ENCODE peak calls at places on chromosomes 13 and 19, in eight cellular contexts. V is CD8-positive, alpha-beta memory T cell; X is keratinocyte; L is breast epithelium; Z is right lobe of liver; F is heart left ventricle; W is uterus; T is CD4-positive, alpha-beta memory T cell. E is an unnamed sample. For H3K4me1 and H3K36me3, the result is how much of the 10 kb centered on the place peaks cover.

GRCh38 chr13:57253551-57253950 is 86.6 kb downstream of the PRR20E start:
- DNase-seq in L (no peak), T (no peak), Z (no peak), W (no peak), F (no peak), V (no peak), X (no peak), E (no peak)

GRCh38 chr13:26412961-26413716 is 144.3 kb upstream of the WASF3 start:
- DNase-seq in F (no peak), T (no peak), L (no peak), V (no peak), X (no peak), W (no peak), Z (no peak), E (no peak)

GRCh38 chr19:51083181-51083580 is 494 bp upstream of the KLK14 start:
- DNase-seq in L (no peak), Z (no peak), X (no peak), F (no peak), V (no peak), W (no peak), T (no peak), E (no peak)

GRCh38 chr19:34246340-34246739 is 8.0 kb upstream of the GARRE1 start:
- DNase-seq in T (no peak), Z (no peak), X (no peak), W (no peak), L (no peak), F (no peak), V (no peak), E (no peak)

GRCh38 chr13:101690871-101691270 is 238.4 kb downstream of the ITGBL1 start:
- DNase-seq in T (no peak), Z (no peak), F (no peak), V (no peak), W (no peak), L (no peak), X (no peak), E (no peak)

GRCh38 chr19:38534574-38534973 is 83.2 kb downstream of the MAP4K1 start:
- DNase-seq in V (no peak), X (no peak), W (no peak), Z (no peak), F (no peak), T (no peak), L (no peak), E (no peak)

GRCh38 chr19:47057328-47057727 is 8.9 kb upstream of the TMEM160 start:
- DNase-seq in W (no peak), F (no peak), V (no peak), T (no peak), X (no peak), Z (no peak), L (no peak), E (no peak)

GRCh38 chr19:51660975-51661600 is 14.5 kb upstream of the SIGLEC14 start:
- DNase-seq in W (peak), X (peak), V (peak), Z (no peak), T (peak), L (no peak), F (peak), E (peak)

GRCh38 chr19:45939792-45940514 is 25.4 kb upstream of the NANOS2 start:
- DNase-seq in X (no peak), W (no peak), F (no peak), T (no peak), Z (no peak), L (no peak), V (no peak), E (no peak)

GRCh38 chr13:21550918-21551317 is 53.1 kb downstream of the MICU2 start:
- DNase-seq in V (no peak), X (no peak), T (no peak), Z (no peak), L (no peak), W (no peak), F (no peak), E (no peak)

GRCh38 chr13:71801781-71802180 is 65.2 kb downstream of the DACH1 start:
- DNase-seq in L (no peak), Z (no peak), W (no peak), X (no peak), T (no peak), F (no peak), V (no peak), E (no peak)

GRCh38 chr19:32924200-32924599 is 47.6 kb downstream of the CEP89 start:
- DNase-seq in Z (no peak), V (no peak), F (no peak), L (no peak), W (no peak), X (no peak), T (no peak), E (no peak)

GRCh38 chr19:8081569-8082550 is 29.3 kb downstream of the CCL25 start:
- DNase-seq in W (no peak), L (no peak), X (no peak), V (no peak), F (no peak), T (no peak), Z (no peak), E (no peak)

GRCh38 chr19:6458695-6459355 is 767 bp downstream of the SLC25A23 start:
- DNase-seq in V (no peak), Z (peak), L (no peak), X (no peak), W (no peak), T (no peak), F (no peak), E (no peak)

GRCh38 chr19:38392707-38393308 is 4.3 kb downstream of the SPRED3 start:
- DNase-seq in Z (no peak), F (no peak), X (no peak), W (no peak), V (no peak), L (no peak), T (no peak), E (no peak)

GRCh38 chr13:80654638-80655249 is 313.8 kb upstream of the SPRY2 start:
- DNase-seq in Z (no peak), L (no peak), F (no peak), W (no peak), V (no peak), X (no peak), T (no peak), E (no peak)

GRCh38 chr13:45340422-45341033 is 455 bp downstream of the TPT1 start:
- DNase-seq in Z (peak), X (no peak), L (peak), W (peak), F (peak), V (peak), T (peak), E (peak)

GRCh38 chr13:45337803-45338202 is 3.2 kb downstream of the TPT1 start:
- DNase-seq in F (no peak), L (no peak), Z (no peak), V (no peak), X (no peak), W (no peak), T (no peak), E (no peak)

GRCh38 chr13:45339867-45340266 is 1.1 kb downstream of the TPT1 start:
- DNase-seq in Z (no peak), F (no peak), W (no peak), V (no peak), L (no peak), T (peak), X (no peak), E (no peak)

GRCh38 chr13:45341034-45341798 is at the start of gene TPT1:
- DNase-seq in L (peak), Z (peak), X (peak), W (peak), V (peak), F (peak), T (peak), E (peak)

DNA sequence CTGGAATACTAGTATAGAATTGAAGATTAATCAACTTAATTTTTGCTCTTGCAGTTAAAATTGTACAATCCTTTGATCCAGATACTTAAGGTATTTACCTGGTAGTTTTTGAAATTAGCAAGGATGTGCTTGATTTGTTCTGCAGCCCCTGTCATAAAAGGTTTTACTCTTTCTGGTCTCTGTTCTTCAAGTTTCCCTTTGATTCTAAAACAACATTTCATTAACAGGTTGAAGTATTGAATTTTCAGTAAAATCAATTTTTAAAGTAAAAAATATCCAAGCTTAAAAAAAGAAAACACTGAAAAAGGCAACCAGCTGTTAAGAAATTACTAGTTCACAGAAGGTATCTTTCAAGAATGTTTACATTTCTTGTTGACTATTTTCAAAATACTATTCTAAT is 1.6 kb downstream of the TPT1 start:
- DNase-seq in L (no peak), W (no peak), T (no peak), V (no peak), F (no peak), X (no peak), Z (no peak), E (no peak)
- H3K4me1 ChIP-seq in L (under half), W (under half), T (half or more), V (half or more), F (half or more), X (half or more), Z (half or more), E (under half)

GRCh38 chr19:15259900-15260299 is 27.7 kb upstream of the EPHX3 start:
- DNase-seq in Z (no peak), W (no peak), T (no peak), L (no peak), X (no peak), V (no peak), F (no peak), E (no peak)

GRCh38 chr19:15254547-15254946 is 22.3 kb upstream of the EPHX3 start:
- DNase-seq in L (no peak), X (no peak), Z (no peak), W (no peak), T (no peak), F (no peak), V (no peak), E (no peak)

GRCh38 chr19:15255359-15255990 is 23.2 kb upstream of the EPHX3 start:
- DNase-seq in W (no peak), L (no peak), T (no peak), Z (no peak), V (no peak), F (no peak), X (no peak), E (no peak)

GRCh38 chr19:15257782-15258181 is 25.5 kb upstream of the EPHX3 start:
- DNase-seq in W (no peak), V (no peak), X (no peak), F (no peak), L (no peak), Z (no peak), T (no peak), E (no peak)

DNA sequence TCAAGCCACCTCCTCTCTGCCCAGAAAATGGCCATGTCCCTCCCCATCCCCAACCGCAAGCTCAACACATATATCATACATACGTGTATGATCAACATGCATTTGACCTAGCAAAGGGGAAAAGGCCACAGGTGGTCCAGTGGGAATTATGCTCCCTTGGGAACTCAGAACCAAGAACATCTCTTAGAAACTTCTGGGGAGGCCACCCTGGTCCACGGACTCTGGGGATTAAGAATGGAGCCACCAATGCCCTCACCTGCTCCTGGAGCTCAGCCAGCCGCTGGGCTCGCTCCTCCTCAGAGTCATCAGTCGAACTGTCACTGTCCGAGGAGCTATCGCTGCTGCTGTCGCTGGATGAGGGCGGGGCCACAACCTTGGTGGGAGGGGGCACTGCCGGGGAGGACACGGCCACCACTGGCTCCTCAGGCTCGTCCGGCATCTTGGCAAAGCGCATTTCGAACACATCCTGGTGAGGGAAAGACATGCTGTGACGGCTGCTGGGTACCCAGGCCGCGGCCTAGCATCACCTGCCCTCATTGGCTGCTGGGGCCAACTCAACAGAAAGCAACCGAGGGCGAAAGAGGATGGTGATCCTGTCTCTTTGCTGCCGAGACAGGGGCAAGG is 24.6 kb upstream of the EPHX3 start:
- DNase-seq in V (no peak), T (no peak), X (no peak), W (no peak), F (no peak), L (no peak), Z (no peak), E (no peak)
- H3K36me3 ChIP-seq in V (half or more), T (half or more), X (half or more), W (under half), F (under half), L (under half), Z (under half), E (under half)

DNA sequence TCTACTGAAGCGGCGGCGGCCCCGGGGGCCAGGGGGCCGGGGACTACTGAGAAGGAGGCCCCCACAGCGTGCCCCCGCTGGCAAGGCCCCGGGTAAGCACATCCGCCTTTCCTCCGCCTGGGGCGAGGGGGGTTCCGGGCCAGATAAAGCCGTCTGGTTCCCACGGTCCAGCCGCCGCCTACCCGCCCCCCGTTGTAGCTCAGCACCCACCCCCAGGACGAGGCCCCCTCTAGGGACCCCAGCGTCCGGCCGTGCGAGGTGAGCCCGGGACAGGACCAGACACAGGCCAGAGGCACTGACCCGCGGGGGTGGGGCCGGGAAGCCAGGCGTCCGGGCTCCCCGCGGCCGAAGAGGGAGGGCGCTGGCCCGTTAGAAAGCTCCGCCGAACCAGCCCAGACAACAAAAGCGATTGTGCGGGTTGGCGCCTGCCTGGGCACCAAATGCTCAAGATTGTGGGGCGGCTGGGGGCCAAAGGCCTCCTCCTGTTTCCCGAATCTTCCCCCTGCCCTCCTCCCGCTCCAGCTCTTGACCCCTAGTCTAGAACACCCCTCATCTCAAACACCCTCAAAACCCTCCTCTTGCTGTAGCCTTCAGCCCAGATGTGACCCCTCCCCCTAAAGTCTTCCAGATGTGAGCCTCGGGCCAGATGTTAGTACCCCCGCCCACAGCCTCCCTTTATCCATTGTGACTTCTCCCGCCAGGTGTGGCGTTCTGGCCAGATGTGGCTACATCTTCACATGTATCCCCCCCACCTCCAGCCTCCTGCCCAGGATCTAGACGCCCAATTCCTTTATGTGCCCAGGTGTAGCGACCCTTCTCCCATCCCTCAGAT is 867 bp upstream of the LTBP4 start:
- DNase-seq in F (peak), L (no peak), X (no peak), Z (no peak), T (no peak), W (peak), V (peak), E (no peak)
- H3K4me1 ChIP-seq in F (half or more), L (under half), X (under half), Z (under half), T (half or more), W (under half), V (half or more), E (under half)

DNA sequence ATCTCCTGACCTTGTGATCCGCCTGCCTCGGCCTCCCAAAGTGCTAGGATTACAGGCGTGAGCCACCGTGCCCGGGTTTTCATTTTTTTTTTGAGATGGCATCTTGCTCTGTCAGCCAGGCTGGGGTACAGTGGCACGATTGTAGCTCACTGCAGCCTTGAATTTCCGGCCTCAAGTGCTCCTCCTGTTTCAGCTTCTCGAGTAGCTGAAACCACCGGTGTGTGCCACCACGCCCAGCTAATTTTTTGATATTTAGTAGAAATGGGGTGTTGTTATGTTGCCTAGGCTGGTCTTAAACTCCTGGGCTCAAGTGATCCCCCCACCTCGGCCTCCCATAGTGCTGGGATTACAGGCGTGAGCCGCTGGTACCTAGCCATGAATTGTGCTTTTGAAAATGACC is 5.9 kb downstream of the ADAT3 start:
- DNase-seq in T (no peak), Z (no peak), W (no peak), X (no peak), L (no peak), V (no peak), F (no peak), E (no peak)
- H3K36me3 ChIP-seq in T (under half), Z (under half), W (under half), X (under half), L (under half), V (under half), F (under half), E (under half)

GRCh38 chr19:14554382-14554812 is 17.5 kb downstream of the NDUFB7 start:
- DNase-seq in X (no peak), W (no peak), Z (peak), T (no peak), V (no peak), L (peak), F (no peak), E (no peak)
- H3K4me1 ChIP-seq in X (half or more), W (under half), Z (half or more), T (half or more), V (under half), L (under half), F (under half), E (under half)

DNA sequence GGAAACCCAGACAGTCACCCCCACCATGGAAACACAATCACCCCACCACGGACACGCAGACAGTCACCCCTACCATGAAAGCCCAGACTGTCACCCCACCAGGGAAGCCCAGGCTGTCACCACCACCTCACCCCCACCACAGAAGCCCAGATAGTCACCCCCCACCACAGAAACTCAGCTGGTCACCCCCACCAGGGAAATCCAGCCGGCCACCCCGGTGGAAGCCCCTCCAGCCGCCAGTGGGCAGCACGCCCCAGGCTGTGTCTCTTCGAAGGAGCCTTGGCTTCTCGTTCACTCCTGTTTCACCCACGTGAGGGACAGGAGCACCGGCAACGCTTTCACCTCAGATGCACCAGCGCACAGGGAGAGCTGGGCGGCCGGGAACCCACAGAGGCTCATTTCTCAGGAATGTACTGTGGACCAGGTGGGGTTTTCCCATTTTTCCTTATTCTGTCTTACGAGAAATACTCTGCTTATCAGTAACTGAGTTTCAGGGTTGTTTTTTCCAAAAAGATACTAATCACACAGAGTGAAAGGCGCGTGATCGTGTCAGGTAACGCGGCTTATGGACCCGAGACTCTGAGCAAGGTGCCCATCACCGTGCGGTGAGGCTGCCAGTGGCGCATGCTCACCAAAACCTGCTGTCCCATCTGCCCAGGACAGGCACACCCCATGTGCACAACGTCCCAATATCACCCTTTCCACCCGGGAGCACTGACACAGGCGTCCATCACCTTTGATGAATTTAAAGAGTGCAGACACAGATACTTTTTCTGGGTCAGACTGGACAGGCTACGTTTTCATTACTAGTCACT is 28.0 kb downstream of the CARS2 start:
- DNase-seq in L (no peak), X (no peak), V (no peak), T (no peak), W (no peak), Z (no peak), F (no peak), E (no peak)
- H3K36me3 ChIP-seq in L (under half), X (under half), V (under half), T (under half), W (under half), Z (under half), F (under half), E (under half)

GRCh38 chr13:110311721-110312668 is 4.9 kb downstream of the COL4A2 start:
- DNase-seq in L (no peak), Z (no peak), X (no peak), W (peak), V (no peak), F (peak), T (no peak), E (no peak)
- H3K4me1 ChIP-seq in L (under half), Z (under half), X (under half), W (under half), V (under half), F (half or more), T (under half), E (under half)

GRCh38 chr19:16095071-16095571 is 16.6 kb upstream of the RAB8A start:
- DNase-seq in T (no peak), V (no peak), L (no peak), Z (no peak), X (no peak), F (no peak), W (no peak), E (no peak)

GRCh38 chr19:16098821-16099220 is 12.9 kb upstream of the RAB8A start:
- DNase-seq in L (no peak), T (no peak), Z (no peak), X (no peak), V (no peak), W (no peak), F (no peak), E (no peak)

GRCh38 chr19:16098416-16098768 is 13.3 kb upstream of the RAB8A start:
- DNase-seq in Z (no peak), W (no peak), F (no peak), V (no peak), X (no peak), L (no peak), T (no peak), E (no peak)

GRCh38 chr19:16094360-16095070 is 17.2 kb upstream of the RAB8A start:
- DNase-seq in V (no peak), F (no peak), L (no peak), W (no peak), X (no peak), Z (no peak), T (no peak), E (no peak)

DNA sequence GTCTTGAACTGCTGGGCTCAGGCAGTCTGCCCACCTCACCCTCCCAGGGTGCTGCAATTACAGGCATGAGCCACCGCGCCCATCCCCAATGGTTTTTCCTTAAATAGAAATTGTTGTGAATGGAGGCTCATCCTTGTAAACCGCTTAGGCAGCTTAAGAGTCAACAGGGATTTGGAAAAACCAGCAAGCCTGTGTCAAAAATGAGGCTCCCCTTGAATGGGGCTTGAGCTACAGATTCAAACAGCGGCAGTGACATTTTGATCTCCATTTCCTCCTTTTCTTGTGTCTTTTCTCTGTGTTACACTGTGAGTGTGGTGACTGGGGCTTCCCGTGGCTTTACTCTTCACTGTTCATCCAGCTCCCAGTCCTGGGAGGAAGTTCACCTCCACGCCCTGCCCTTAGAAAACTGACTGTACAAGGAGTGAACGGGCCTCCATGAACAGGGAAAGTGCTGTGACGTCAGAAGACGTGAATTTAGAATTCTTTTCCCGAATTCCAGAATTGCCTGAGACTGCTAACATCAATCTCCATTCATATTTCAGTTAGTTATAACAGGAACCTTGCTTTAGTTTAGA is 15.3 kb upstream of the RAB8A start:
- DNase-seq in F (no peak), Z (no peak), T (no peak), W (no peak), X (no peak), L (no peak), V (no peak), E (no peak)
- H3K36me3 ChIP-seq in F (under half), Z (under half), T (half or more), W (under half), X (half or more), L (under half), V (half or more), E (half or more)